ENCODE peak calls at places on chromosomes 11 and 22, in five cellular contexts. F is hepatocyte, W is cardiac muscle cell, P is fibroblast of lung, V is endothelial cell of umbilical vein. C is an unnamed sample.

GRCh38 chr11:114785820-114786219 is 107.5 kb downstream of the NXPE2 start:
- DNase-seq in F (no peak), W (no peak), P (no peak), V (no peak), C (no peak)

GRCh38 chr11:130671801-130672700 is 223.6 kb downstream of the ADAMTS15 start:
- DNase-seq in F (peak; percentile 88), W (peak; percentile 91), P (peak; percentile 89), V (no peak), C (peak; percentile 11)

GRCh38 chr11:15038963-15039362 is 34.4 kb upstream of the CALCB start:
- DNase-seq in F (no peak), W (peak; percentile 2), P (peak; percentile 37), V (no peak), C (no peak)

GRCh38 chr11:6096417-6096816 is 11.1 kb upstream of the OR56B4 start:
- DNase-seq in F (no peak), W (peak; percentile 5), P (no peak), V (peak; percentile 40), C (no peak)

GRCh38 chr22:42076764-42077485 is 2.6 kb upstream of the SMDT1 start:
- DNase-seq in F (no peak), W (no peak), P (no peak), V (no peak), C (no peak)

GRCh38 chr22:46113910-46114517 is 36.3 kb upstream of the PPARA start:
- DNase-seq in F (no peak), W (no peak), P (no peak), V (no peak), C (no peak)

GRCh38 chr11:78499971-78500370 is 74.7 kb downstream of the NARS2 start:
- DNase-seq in F (no peak), W (no peak), P (no peak), V (peak; percentile 5), C (peak; percentile 40)

GRCh38 chr11:6621711-6622211 is 2.5 kb upstream of the TPP1 start:
- DNase-seq in F (no peak), W (no peak), P (no peak), V (no peak), C (no peak)

GRCh38 chr22:37181681-37182080 is 6.4 kb downstream of the C1QTNF6 start:
- DNase-seq in F (no peak), W (no peak), P (no peak), V (no peak), C (no peak)

GRCh38 chr11:36702330-36703054 is 104.5 kb upstream of the RAG2 start:
- DNase-seq in F (peak; percentile 78), W (peak; percentile 78), P (peak; percentile 77), V (peak; percentile 62), C (peak; percentile 81)

GRCh38 chr11:21465920-21466319 is 727.0 kb upstream of the ANO5 start:
- DNase-seq in F (no peak), W (no peak), P (no peak), V (no peak), C (no peak)

GRCh38 chr11:121318848-121319834 is 26.6 kb downstream of the SC5D start:
- DNase-seq in F (peak; percentile 71), W (peak; percentile 68), P (peak; percentile 66), V (peak; percentile 44), C (peak; percentile 55)

GRCh38 chr11:114157476-114158050 is 98.1 kb downstream of the ZBTB16 start:
- DNase-seq in F (no peak), W (no peak), P (no peak), V (no peak), C (no peak)

GRCh38 chr11:60880635-60881282 is 13.4 kb downstream of the ZP1 start:
- DNase-seq in F (no peak), W (no peak), P (no peak), V (no peak), C (no peak)

GRCh38 chr11:9601041-9601875 is 27.8 kb downstream of the WEE1 start:
- DNase-seq in F (no peak), W (peak; percentile 84), P (peak; percentile 50), V (no peak), C (peak; percentile 37)

GRCh38 chr11:69512136-69512535 is 30.7 kb downstream of the LINC01488 start:
- DNase-seq in F (no peak), W (no peak), P (no peak), V (no peak), C (no peak)

GRCh38 chr22:27504360-27504759 is 297.2 kb downstream of the MN1 start:
- DNase-seq in F (no peak), W (no peak), P (no peak), V (no peak), C (no peak)

GRCh38 chr11:44484211-44484610 is 81.3 kb upstream of the CD82 start:
- DNase-seq in F (peak; percentile 34), W (peak; percentile 35), P (no peak), V (peak; percentile 12), C (peak; percentile 18)

GRCh38 chr11:3949132-3949531 is 93.7 kb downstream of the STIM1 start:
- DNase-seq in F (no peak), W (no peak), P (no peak), V (no peak), C (peak; percentile 51)

GRCh38 chr11:128927683-128928336 is 14.9 kb downstream of the TP53AIP1 start:
- DNase-seq in F (no peak), W (no peak), P (no peak), V (no peak), C (no peak)

GRCh38 chr11:75800728-75801361 is 14.2 kb upstream of the UVRAG start:
- DNase-seq in F (no peak), W (no peak), P (no peak), V (no peak), C (no peak)

GRCh38 chr11:124762077-124762623 is at the start of gene ESAM:
- DNase-seq in F (peak; percentile 62), W (no peak), P (no peak), V (no peak), C (peak; percentile 73)

GRCh38 chr22:23175817-23176644 is 4.3 kb upstream of the BCR start:
- DNase-seq in F (no peak), W (no peak), P (no peak), V (no peak), C (peak; percentile 29)

GRCh38 chr22:43879901-43880742 is 11.7 kb downstream of the PNPLA5 start:
- DNase-seq in F (no peak), W (no peak), P (no peak), V (no peak), C (no peak)

GRCh38 chr11:121300972-121301699 is 8.6 kb downstream of the SC5D start:
- DNase-seq in F (no peak), W (peak; percentile 38), P (peak; percentile 32), V (no peak), C (no peak)

GRCh38 chr11:57650739-57651090 is 1.0 kb upstream of the YPEL4 start:
- DNase-seq in F (no peak), W (no peak), P (no peak), V (no peak), C (no peak)

DNA sequence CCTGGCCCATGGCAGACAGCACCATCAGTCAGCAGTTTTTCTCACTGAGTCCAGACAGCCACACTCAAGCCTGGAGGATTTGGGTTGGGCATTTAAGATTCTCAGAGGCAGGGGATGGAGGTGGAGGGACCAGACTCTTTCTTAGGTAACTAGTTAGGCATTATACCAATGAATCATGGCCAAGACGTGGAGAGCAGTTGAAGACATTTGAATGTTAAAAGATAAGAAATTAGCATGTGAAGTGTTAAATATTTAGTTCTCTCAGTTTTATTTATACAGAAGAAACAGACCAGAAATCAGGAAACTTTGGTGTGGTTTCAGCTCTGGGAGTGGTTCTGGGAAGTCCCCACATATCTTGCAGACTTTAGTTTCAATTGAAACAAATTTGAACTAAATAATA is 9.9 kb downstream of the GTF2H1 start:
- DNase-seq in F (no peak), W (no peak), P (no peak), V (no peak), C (no peak)
- H3K4me3 ChIP-seq in F (no peak overlapping the region), W (no peak overlapping the region), P (no peak overlapping the region), V (no peak overlapping the region), C (no peak overlapping the region)

GRCh38 chr22:16988257-16988656 is 19.8 kb downstream of the GAB4 start:
- DNase-seq in F (no peak), W (no peak), P (no peak), V (no peak), C (no peak)
- H3K4me3 ChIP-seq in F (no peak overlapping the region), W (no peak overlapping the region), P (no peak overlapping the region), V (no peak overlapping the region), C (no peak overlapping the region)

DNA sequence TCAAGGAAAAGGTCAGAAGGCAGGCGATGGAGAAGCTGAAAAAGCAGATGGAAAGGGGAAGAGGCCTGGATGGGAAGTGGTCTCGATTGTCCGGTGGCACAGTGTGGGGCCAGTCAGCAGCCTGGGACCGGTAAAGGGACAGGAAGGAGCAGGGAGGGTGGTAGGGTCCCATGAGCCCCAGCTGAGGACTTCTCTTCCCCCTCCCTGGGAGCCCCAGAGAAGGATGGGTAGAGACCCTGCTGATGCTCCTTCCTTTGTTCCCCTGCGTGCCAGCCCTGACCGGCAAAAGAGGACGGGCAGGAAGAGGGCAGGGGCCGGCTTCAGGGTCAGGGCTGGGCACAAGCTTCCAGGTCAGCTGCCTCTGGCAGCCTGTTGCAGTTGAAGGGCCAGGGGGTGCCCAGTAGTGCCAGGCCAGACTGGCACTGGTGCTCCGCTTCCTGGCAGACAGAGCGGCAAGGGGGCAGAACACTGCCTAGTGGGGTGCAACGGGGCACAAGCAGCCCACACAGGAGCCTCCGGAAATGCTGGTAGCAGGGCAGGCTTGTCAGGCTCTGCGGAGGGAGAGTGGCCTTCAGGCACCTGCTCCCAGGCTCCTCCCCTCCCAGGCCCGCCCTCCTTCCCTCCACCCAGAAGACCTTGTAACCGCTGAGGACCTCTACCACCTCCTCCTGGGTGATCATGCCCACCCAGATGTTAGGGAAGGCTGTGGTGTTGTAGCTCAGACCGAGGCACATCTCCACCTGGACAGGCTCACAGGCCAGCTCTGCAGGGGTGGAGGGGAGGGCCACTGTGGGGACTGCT is 739 bp upstream of the C1QTNF5 start:
- DNase-seq in F (no peak), W (no peak), P (no peak), V (no peak), C (no peak)
- H3K4me3 ChIP-seq in F (no peak overlapping the region), W (no peak overlapping the region), P (peak overlapping the region; percentile 44), V (no peak overlapping the region), C (no peak overlapping the region)

GRCh38 chr11:117064275-117064674 is 34.0 kb downstream of the SIK3 start:
- DNase-seq in F (no peak), W (peak; percentile 59), P (peak; percentile 64), V (no peak), C (no peak)
- H3K4me3 ChIP-seq in F (no peak overlapping the region), W (no peak overlapping the region), P (no peak overlapping the region), V (no peak overlapping the region), C (no peak overlapping the region)

GRCh38 chr11:2862395-2862949 is 23.1 kb downstream of the CDKN1C start:
- DNase-seq in F (no peak), W (no peak), P (no peak), V (no peak), C (no peak)
- H3K4me3 ChIP-seq in F (no peak overlapping the region), W (peak overlapping the region; percentile 6), P (no peak overlapping the region), V (no peak overlapping the region), C (peak overlapping the region; percentile 26)

GRCh38 chr22:30575011-30575671 is 676 bp upstream of the GAL3ST1 start:
- DNase-seq in F (peak; percentile 36), W (peak; percentile 94), P (peak; percentile 75), V (no peak), C (no peak)
- H3K4me3 ChIP-seq in F (no peak overlapping the region), W (peak overlapping the region; percentile 29), P (no peak overlapping the region), V (no peak overlapping the region), C (no peak overlapping the region)